ENCODE peak calls at places on chromosomes 13 and 19, in five cellular contexts. U, S, G, Q and M are unnamed samples.

GRCh38 chr19:18756896-18757295 is 34.2 kb downstream of the COMP start:
- DNase-seq in S (no peak), G (peak; percentile 77), Q (no peak), U (no peak), M (no peak)

GRCh38 chr13:24671367-24672117 is 8.7 kb upstream of the ATP12A start:
- DNase-seq in U (peak; percentile 37), Q (no peak), G (peak; percentile 28), S (peak; percentile 44), M (peak; percentile 55)

GRCh38 chr19:39403331-39404312 is 3.0 kb upstream of the ZFP36 start:
- DNase-seq in U (peak; percentile 46), Q (peak; percentile 99), G (peak; percentile 92), S (peak; percentile 98), M (no peak)

GRCh38 chr13:35592457-35592856 is 116.0 kb upstream of the MAB21L1 start:
- DNase-seq in G (no peak), Q (no peak), S (no peak), U (no peak), M (no peak)

GRCh38 chr13:76610819-76611415 is 275.3 kb downstream of the KCTD12 start:
- DNase-seq in Q (no peak), G (no peak), U (no peak), S (no peak), M (no peak)

GRCh38 chr13:64371045-64371444 is 2859.1 kb downstream of the PCDH9 start:
- DNase-seq in U (no peak), G (no peak), Q (no peak), S (no peak), M (no peak)

GRCh38 chr19:30882411-30883005 is 466.7 kb downstream of the TSHZ3 start:
- DNase-seq in Q (no peak), G (no peak), S (no peak), U (no peak), M (no peak)

GRCh38 chr13:44273216-44273615 is 100.4 kb upstream of the SERP2 start:
- DNase-seq in G (no peak), S (no peak), U (no peak), Q (no peak), M (no peak)

GRCh38 chr19:27966390-27966816 is 1246.5 kb downstream of the UQCRFS1 start:
- DNase-seq in S (peak; percentile 17), Q (no peak), G (no peak), U (no peak), M (no peak)

GRCh38 chr19:49786432-49786831 is 19.6 kb downstream of the AP2A1 start:
- DNase-seq in U (no peak), Q (no peak), G (no peak), S (no peak), M (no peak)

GRCh38 chr13:112729408-112729807 is 39.6 kb downstream of the ATP11A start:
- DNase-seq in G (no peak), S (no peak), Q (peak; percentile 86), U (no peak), M (no peak)

GRCh38 chr13:79547821-79548220 is 66.9 kb downstream of the NDFIP2 start:
- DNase-seq in Q (no peak), G (no peak), U (no peak), S (no peak), M (no peak)

GRCh38 chr13:82962422-82962821 is 919.9 kb downstream of the SLITRK1 start:
- DNase-seq in Q (no peak), G (no peak), S (no peak), U (no peak), M (no peak)

GRCh38 chr13:23960566-23961156 is 63.4 kb upstream of the C1QTNF9B start:
- DNase-seq in Q (no peak), S (no peak), U (no peak), G (no peak), M (peak; percentile 32)

GRCh38 chr13:67619987-67620386 is 389.9 kb upstream of the PCDH9 start:
- DNase-seq in S (no peak), G (no peak), U (no peak), Q (no peak), M (no peak)

GRCh38 chr19:48695743-48696352 is at the start of gene FUT2:
- DNase-seq in U (no peak), Q (no peak), G (no peak), S (no peak), M (no peak)

GRCh38 chr13:48624858-48625257 is 28.9 kb upstream of the CYSLTR2 start:
- DNase-seq in U (no peak), S (no peak), G (no peak), Q (no peak), M (no peak)

GRCh38 chr19:6002591-6002990 is 24.7 kb upstream of the RANBP3 start:
- DNase-seq in G (no peak), S (no peak), Q (no peak), U (no peak), M (no peak)

GRCh38 chr19:38653028-38653571 is 5.7 kb downstream of the ACTN4 start:
- DNase-seq in Q (no peak), S (no peak), G (no peak), U (no peak), M (no peak)

GRCh38 chr19:18321729-18322091 is 1.2 kb downstream of the LSM4 start:
- DNase-seq in G (no peak), S (no peak), Q (no peak), U (no peak), M (no peak)

GRCh38 chr13:100904293-100904976 is 229.8 kb upstream of the TMTC4 start:
- DNase-seq in Q (no peak), G (no peak), U (no peak), S (no peak), M (no peak)

GRCh38 chr13:39961036-39961435 is 305.6 kb downstream of the COG6 start:
- DNase-seq in U (no peak), S (no peak), Q (no peak), G (no peak), M (no peak)

GRCh38 chr13:51339952-51340732 is 651 bp downstream of the SERPINE3 start:
- DNase-seq in Q (no peak), S (no peak), U (no peak), G (no peak), M (no peak)

GRCh38 chr13:99809931-99810330 is 161.6 kb downstream of the ZIC5 start:
- DNase-seq in G (no peak), Q (no peak), U (no peak), S (no peak), M (no peak)

GRCh38 chr19:55441319-55441691 is 1.8 kb downstream of the SHISA7 start:
- DNase-seq in Q (no peak), G (no peak), U (no peak), S (no peak), M (no peak)

GRCh38 chr13:44331912-44332840 is 41.4 kb upstream of the SERP2 start:
- DNase-seq in S (no peak), U (no peak), Q (peak; percentile 72), G (peak; percentile 92), M (no peak)

GRCh38 chr19:45577111-45577905 is 7.3 kb downstream of the OPA3 start:
- DNase-seq in Q (peak; percentile 65), G (no peak), S (no peak), U (no peak), M (no peak)

GRCh38 chr19:41479757-41480191 is 36.8 kb downstream of the ERICH4 start:
- DNase-seq in G (no peak), U (no peak), Q (peak; percentile 47), S (no peak), M (peak; percentile 44)